ENCODE peak calls at places on chromosomes 11 and 22, in five cellular contexts. S is AG04450, U is brain microvascular endothelial cell, M is glutamatergic neuron, P is Calu3. O is an unnamed sample.

GRCh38 chr11:118142809-118143208 is 9.8 kb downstream of the SCN4B start:
- DNase-seq in P (no peak), M (no peak), S (no peak), U (no peak), O (no peak)

GRCh38 chr22:19808873-19809478 is 45.7 kb downstream of the GNB1L start:
- DNase-seq in P (no peak), U (no peak), M (no peak), S (no peak), O (no peak)

GRCh38 chr11:44568706-44569473 is 3.4 kb downstream of the CD82 start:
- DNase-seq in U (peak; percentile 98), S (peak; percentile 90), M (no peak), P (peak; percentile 70), O (no peak)

GRCh38 chr11:11407738-11408084 is 54.7 kb upstream of the CSNK2A3 start:
- DNase-seq in P (no peak), S (no peak), U (no peak), M (peak; percentile 41), O (no peak)

GRCh38 chr11:393219-394033 is 583 bp upstream of the PKP3 start:
- DNase-seq in P (peak; percentile 94), U (peak; percentile 62), M (no peak), S (peak; percentile 42), O (peak; percentile 57)

GRCh38 chr11:62705880-62706831 is 1.1 kb downstream of the BSCL2 start:
- DNase-seq in U (peak; percentile 89), P (peak; percentile 94), S (peak; percentile 79), M (peak; percentile 97), O (peak; percentile 63)

GRCh38 chr11:34208266-34209135 is 103.1 kb downstream of the NAT10 start:
- DNase-seq in P (peak; percentile 59), U (no peak), S (no peak), M (no peak), O (no peak)

GRCh38 chr22:45918455-45919370 is 58.2 kb downstream of the WNT7B start:
- DNase-seq in S (no peak), M (no peak), U (no peak), P (peak; percentile 93), O (no peak)

GRCh38 chr11:32081901-32082300 is 9.0 kb upstream of the RCN1 start:
- DNase-seq in M (no peak), U (no peak), P (no peak), S (no peak), O (no peak)

GRCh38 chr22:45496451-45496941 is 6.2 kb upstream of the FBLN1 start:
- DNase-seq in M (no peak), U (no peak), P (no peak), S (no peak), O (no peak)

GRCh38 chr22:35742342-35743100 is 24.8 kb downstream of the APOL5 start:
- DNase-seq in P (no peak), U (peak; percentile 81), S (no peak), M (no peak), O (peak; percentile 73)

GRCh38 chr22:41831828-41832552 is 915 bp upstream of the SREBF2 start:
- DNase-seq in M (no peak), S (no peak), U (no peak), P (no peak), O (no peak)

GRCh38 chr22:28935713-28936112 is 52.3 kb downstream of the ZNRF3 start:
- DNase-seq in S (no peak), M (no peak), U (no peak), P (no peak), O (no peak)
- TF ChIP-seq CTCF in S (peak; percentile 34), M (peak; percentile 49), U (peak; percentile 57), P (peak; percentile 33), O (peak; percentile 60)

DNA sequence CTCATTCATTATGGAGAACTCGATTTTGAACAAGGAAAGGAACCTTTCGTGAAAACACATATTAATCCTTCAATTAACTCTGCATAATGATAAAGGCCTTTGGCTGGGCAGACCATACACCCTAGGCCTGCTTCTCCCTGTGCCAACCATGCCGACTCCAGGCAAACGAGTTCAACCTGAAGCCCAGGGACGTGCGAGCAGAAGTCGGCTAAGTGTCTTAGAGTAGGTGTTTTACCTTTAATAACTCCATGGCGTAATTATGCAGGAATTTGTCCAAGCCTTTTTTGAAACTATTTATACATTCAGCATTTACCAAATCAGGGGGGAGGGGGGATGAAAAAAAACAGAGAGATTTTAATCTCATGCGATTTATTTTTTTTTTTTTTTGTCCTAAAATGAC is 424.1 kb downstream of the MN1 start:
- DNase-seq in M (no peak), P (no peak), U (no peak), S (no peak), O (no peak)
- TF ChIP-seq CTCF in M (no peak), P (no peak), U (no peak), S (no peak), O (no peak)

GRCh38 chr11:40129276-40129675 is 1330.2 kb downstream of the LRRC4C start:
- DNase-seq in U (no peak), S (no peak), M (no peak), P (no peak), O (no peak)
- TF ChIP-seq CTCF in U (no peak), S (peak; percentile 16), M (peak; percentile 38), P (no peak), O (no peak)

GRCh38 chr11:1919428-1920127 is at the start of gene TNNT3:
- DNase-seq in P (no peak), M (no peak), U (no peak), S (no peak), O (no peak)
- TF ChIP-seq CTCF in P (no peak), M (no peak), U (peak; percentile 7), S (no peak), O (no peak)

O was measured in HCT116.